ENCODE peak calls at places on chromosomes 4 and X, in ten cellular contexts. C is globus pallidus; V is naive B cell; D is NCI-H1105; U is endothelial cell; J is activated effector memory CD4-positive, alpha-beta T cell treated with anti-CD3 and anti-CD28 coated beads, Interleukin-2, amount 50 U/mL, for 16 hours; G is SK-N-SH; T is colonic mucosa; Z is cardiac muscle cell; K is M059J. P is an unnamed sample.

GRCh38 chr4:88613417-88613875 is 21.2 kb downstream of the HERC3 start:
- DNase-seq in C (no peak), V (peak), D (no peak), U (no peak), J (peak), G (no peak), T (no peak), Z (peak), K (no peak), P (no peak)

GRCh38 chr4:54498661-54499111 is 159.1 kb upstream of the KIT start:
- DNase-seq in C (no peak), V (no peak), D (no peak), U (no peak), J (no peak), G (no peak), T (no peak), Z (no peak), K (peak), P (no peak)

GRCh38 chr4:173958445-173958844 is 325.0 kb downstream of the FBXO8 start:
- DNase-seq in C (no peak), V (no peak), D (no peak), U (no peak), J (no peak), G (no peak), T (no peak), Z (no peak), K (peak), P (no peak)

GRCh38 chr4:127236875-127237274 is 395.9 kb upstream of the INTU start:
- DNase-seq in C (no peak), V (no peak), D (no peak), U (no peak), J (no peak), G (no peak), T (no peak), Z (no peak), K (no peak), P (no peak)

GRCh38 chrX:136780738-136781137 is at the start of gene ARHGEF6:
- DNase-seq in C (no peak), V (peak), D (no peak), U (no peak), J (peak), G (no peak), T (no peak), Z (no peak), K (peak), P (no peak)

GRCh38 chr4:155179216-155179615 is 29.2 kb upstream of the NPY2R start:
- DNase-seq in C (no peak), V (no peak), D (peak), U (no peak), J (no peak), G (no peak), T (no peak), Z (no peak), K (no peak), P (no peak)

GRCh38 chrX:114071412-114071811 is 512.5 kb upstream of the HTR2C start:
- DNase-seq in C (no peak), V (no peak), D (no peak), U (no peak), J (no peak), G (no peak), T (no peak), Z (no peak), K (no peak), P (no peak)

GRCh38 chr4:6338175-6338950 is 68.7 kb downstream of the WFS1 start:
- DNase-seq in C (no peak), V (no peak), D (no peak), U (no peak), J (no peak), G (no peak), T (no peak), Z (no peak), K (no peak), P (no peak)

GRCh38 chr4:75142850-75143249 is 209.9 kb downstream of the PARM1 start:
- DNase-seq in C (no peak), V (no peak), D (no peak), U (no peak), J (no peak), G (no peak), T (no peak), Z (no peak), K (peak), P (no peak)

GRCh38 chrX:17584248-17584681 is 153.0 kb upstream of the SCML1 start:
- DNase-seq in C (no peak), V (no peak), D (no peak), U (no peak), J (no peak), G (no peak), T (no peak), Z (no peak), K (peak), P (no peak)

GRCh38 chrX:3461824-3462508 is 115.5 kb upstream of the MXRA5 start:
- DNase-seq in C (no peak), V (no peak), D (no peak), U (no peak), J (no peak), G (no peak), T (no peak), Z (no peak), K (peak), P (no peak)

GRCh38 chr4:174012135-174012923 is 271.1 kb downstream of the FBXO8 start:
- DNase-seq in C (no peak), V (no peak), D (no peak), U (no peak), J (no peak), G (no peak), T (no peak), Z (no peak), K (peak), P (no peak)

GRCh38 chr4:142974331-142974730 is 128.2 kb upstream of the INPP4B start:
- DNase-seq in C (no peak), V (no peak), D (no peak), U (no peak), J (no peak), G (no peak), T (no peak), Z (no peak), K (no peak), P (no peak)

GRCh38 chrX:31213941-31214340 is 142.1 kb upstream of the FTHL17 start:
- DNase-seq in C (no peak), V (peak), D (no peak), U (peak), J (no peak), G (peak), T (no peak), Z (peak), K (no peak), P (no peak)

GRCh38 chr4:25834411-25835107 is 28.2 kb downstream of the SEL1L3 start:
- DNase-seq in C (no peak), V (no peak), D (no peak), U (no peak), J (no peak), G (no peak), T (no peak), Z (no peak), K (no peak), P (no peak)

GRCh38 chrX:64894454-64895038 is 81.7 kb downstream of the ZC4H2 start:
- DNase-seq in C (no peak), V (no peak), D (no peak), U (peak), J (peak), G (peak), T (peak), Z (peak), K (no peak), P (no peak)

P was measured in cardiac septum.